ENCODE peak calls at places on chromosomes 12 and 14, in nine cellular contexts. Z is neural progenitor cell, M is MM.1S, C is HCT116, T is SK-N-SH, O is GM23248, N is OCI-LY7, Y is hepatocyte, E is PC-3. V is an unnamed sample.

GRCh38 chr14:94124582-94125377 is 4.6 kb downstream of the IFI27L2 start:
- DNase-seq in Z (no peak), M (no peak), C (no peak), T (no peak), O (no peak), N (no peak), Y (no peak), E (no peak), V (no peak)

GRCh38 chr14:33676135-33676566 is 274.7 kb downstream of the EGLN3 start:
- DNase-seq in Z (peak), M (peak), C (peak), T (peak), O (peak), N (no peak), Y (peak), E (peak), V (peak)

GRCh38 chr14:105487986-105488777 is 1.5 kb downstream of the CRIP1 start:
- DNase-seq in Z (no peak), M (peak), C (no peak), T (no peak), O (no peak), N (no peak), Y (no peak), E (no peak), V (no peak)

GRCh38 chr12:25730489-25731349 is 177.6 kb upstream of the LMNTD1 start:
- DNase-seq in Z (peak), M (no peak), C (no peak), T (no peak), O (no peak), N (no peak), Y (no peak), E (peak), V (peak)

GRCh38 chr12:14995583-14996425 is 23.0 kb downstream of the PDE6H start:
- DNase-seq in Z (peak), M (peak), C (peak), T (peak), O (peak), N (peak), Y (peak), E (peak), V (peak)

GRCh38 chr12:72072613-72073212 is 134.1 kb downstream of the TPH2 start:
- DNase-seq in Z (no peak), M (no peak), C (no peak), T (peak), O (no peak), N (no peak), Y (peak), E (no peak), V (no peak)

GRCh38 chr12:124578854-124579253 is 11.4 kb upstream of the NCOR2 start:
- DNase-seq in Z (no peak), M (no peak), C (no peak), T (no peak), O (no peak), N (no peak), Y (no peak), E (no peak), V (no peak)

GRCh38 chr12:61524851-61525250 is 735.4 kb upstream of the USP15 start:
- DNase-seq in Z (no peak), M (no peak), C (no peak), T (no peak), O (no peak), N (peak), Y (no peak), E (no peak), V (no peak)

GRCh38 chr14:99574099-99574880 is 29.7 kb downstream of the CCDC85C start:
- DNase-seq in Z (peak), M (no peak), C (no peak), T (peak), O (peak), N (no peak), Y (peak), E (peak), V (peak)

GRCh38 chr12:119225454-119225853 is 46.7 kb downstream of the HSPB8 start:
- DNase-seq in Z (peak), M (no peak), C (no peak), T (no peak), O (no peak), N (no peak), Y (no peak), E (no peak), V (peak)

GRCh38 chr12:131929530-131930456 is 717 bp downstream of the PUS1 start:
- DNase-seq in Z (peak), M (no peak), C (no peak), T (peak), O (peak), N (peak), Y (peak), E (peak), V (no peak)

GRCh38 chr14:99822800-99823455 is 29.7 kb downstream of the EML1 start:
- DNase-seq in Z (no peak), M (no peak), C (no peak), T (no peak), O (no peak), N (no peak), Y (no peak), E (no peak), V (no peak)

GRCh38 chr12:132940071-132940719 is 15.9 kb downstream of the ZNF605 start:
- DNase-seq in Z (no peak), M (no peak), C (no peak), T (no peak), O (no peak), N (no peak), Y (no peak), E (no peak), V (no peak)

GRCh38 chr14:52248057-52248456 is 19.4 kb upstream of the PTGDR start:
- DNase-seq in Z (no peak), M (no peak), C (no peak), T (no peak), O (no peak), N (no peak), Y (no peak), E (no peak), V (no peak)

GRCh38 chr14:90072350-90072749 is 10.6 kb downstream of the KCNK13 start:
- DNase-seq in Z (no peak), M (no peak), C (no peak), T (no peak), O (no peak), N (no peak), Y (no peak), E (no peak), V (no peak)

GRCh38 chr12:94297325-94297724 is 148.9 kb downstream of the PLXNC1 start:
- DNase-seq in Z (no peak), M (no peak), C (no peak), T (no peak), O (no peak), N (peak), Y (no peak), E (no peak), V (no peak)

GRCh38 chr14:104346112-104346462 is 207.7 kb downstream of the KIF26A start:
- DNase-seq in Z (no peak), M (no peak), C (no peak), T (no peak), O (no peak), N (no peak), Y (no peak), E (peak), V (no peak)

GRCh38 chr12:27055966-27056365 is 26.4 kb downstream of the C12orf71 start:
- DNase-seq in Z (no peak), M (no peak), C (no peak), T (no peak), O (no peak), N (no peak), Y (no peak), E (no peak), V (no peak)

GRCh38 chr12:15774819-15775218 is 14.4 kb downstream of the EPS8 start:
- DNase-seq in Z (no peak), M (no peak), C (no peak), T (no peak), O (peak), N (no peak), Y (no peak), E (no peak), V (no peak)

GRCh38 chr14:28681681-28682080 is 84.9 kb upstream of the FOXG1 start:
- DNase-seq in Z (no peak), M (no peak), C (no peak), T (no peak), O (no peak), N (no peak), Y (no peak), E (peak), V (peak)

GRCh38 chr12:21169878-21170472 is 39.0 kb downstream of the SLCO1B1 start:
- DNase-seq in Z (peak), M (peak), C (peak), T (peak), O (peak), N (peak), Y (peak), E (peak), V (peak)

GRCh38 chr14:101927859-101928258 is 36.5 kb upstream of the DYNC1H1 start:
- DNase-seq in Z (no peak), M (no peak), C (no peak), T (peak), O (peak), N (no peak), Y (peak), E (no peak), V (no peak)

GRCh38 chr14:69077841-69078240 is 75.1 kb downstream of the DCAF5 start:
- DNase-seq in Z (no peak), M (no peak), C (no peak), T (no peak), O (peak), N (no peak), Y (peak), E (peak), V (no peak)

GRCh38 chr12:82862069-82862841 is 175.5 kb downstream of the TMTC2 start:
- DNase-seq in Z (no peak), M (no peak), C (no peak), T (peak), O (peak), N (no peak), Y (no peak), E (peak), V (no peak)

GRCh38 chr14:90552465-90553297 is 155.9 kb downstream of the CALM1 start:
- DNase-seq in Z (no peak), M (no peak), C (no peak), T (no peak), O (no peak), N (no peak), Y (no peak), E (no peak), V (no peak)

GRCh38 chr12:110579239-110579888 is 3.8 kb downstream of the PPTC7 start:
- DNase-seq in Z (no peak), M (no peak), C (no peak), T (no peak), O (no peak), N (no peak), Y (no peak), E (no peak), V (no peak)

GRCh38 chr12:123231931-123232330 is 1.0 kb downstream of the MPHOSPH9 start:
- DNase-seq in Z (peak), M (no peak), C (no peak), T (no peak), O (no peak), N (peak), Y (no peak), E (no peak), V (peak)

GRCh38 chr12:34291426-34291901 is 269.2 kb downstream of the ALG10 start:
- DNase-seq in Z (no peak), M (no peak), C (no peak), T (no peak), O (no peak), N (no peak), Y (no peak), E (no peak), V (no peak)

GRCh38 chr14:53620890-53621289 is 335.7 kb downstream of the BMP4 start:
- DNase-seq in Z (no peak), M (no peak), C (no peak), T (no peak), O (no peak), N (no peak), Y (no peak), E (no peak), V (no peak)

GRCh38 chr12:110533607-110534006 is 31.5 kb downstream of the RAD9B start:
- DNase-seq in Z (no peak), M (no peak), C (no peak), T (no peak), O (no peak), N (no peak), Y (peak), E (peak), V (peak)

GRCh38 chr12:50845021-50845647 is 2.4 kb downstream of the TMPRSS12 start:
- DNase-seq in Z (no peak), M (no peak), C (no peak), T (no peak), O (peak), N (no peak), Y (no peak), E (peak), V (no peak)

GRCh38 chr14:100056964-100057817 is 8.0 kb upstream of the EVL start:
- DNase-seq in Z (no peak), M (peak), C (no peak), T (no peak), O (peak), N (peak), Y (no peak), E (peak), V (peak)

GRCh38 chr12:102990419-102990818 is 32.9 kb downstream of the ASCL1 start:
- DNase-seq in Z (peak), M (no peak), C (no peak), T (peak), O (no peak), N (no peak), Y (peak), E (no peak), V (peak)

GRCh38 chr14:104295681-104296387 is 157.4 kb downstream of the KIF26A start:
- DNase-seq in Z (no peak), M (no peak), C (no peak), T (no peak), O (no peak), N (no peak), Y (no peak), E (no peak), V (no peak)

GRCh38 chr14:78486621-78487020 is 316.4 kb downstream of the NRXN3 start:
- DNase-seq in Z (no peak), M (no peak), C (no peak), T (no peak), O (no peak), N (no peak), Y (no peak), E (no peak), V (no peak)

GRCh38 chr14:23005861-23006534 is 3.9 kb downstream of the C14orf93 start:
- DNase-seq in Z (no peak), M (no peak), C (no peak), T (no peak), O (peak), N (no peak), Y (no peak), E (peak), V (no peak)

GRCh38 chr12:120677765-120678473 is 9.0 kb upstream of the MLEC start:
- DNase-seq in Z (no peak), M (no peak), C (no peak), T (no peak), O (peak), N (peak), Y (no peak), E (peak), V (no peak)

GRCh38 chr12:105983622-105984325 is 155.0 kb downstream of the NUAK1 start:
- DNase-seq in Z (no peak), M (no peak), C (no peak), T (no peak), O (peak), N (no peak), Y (no peak), E (peak), V (no peak)

DNA sequence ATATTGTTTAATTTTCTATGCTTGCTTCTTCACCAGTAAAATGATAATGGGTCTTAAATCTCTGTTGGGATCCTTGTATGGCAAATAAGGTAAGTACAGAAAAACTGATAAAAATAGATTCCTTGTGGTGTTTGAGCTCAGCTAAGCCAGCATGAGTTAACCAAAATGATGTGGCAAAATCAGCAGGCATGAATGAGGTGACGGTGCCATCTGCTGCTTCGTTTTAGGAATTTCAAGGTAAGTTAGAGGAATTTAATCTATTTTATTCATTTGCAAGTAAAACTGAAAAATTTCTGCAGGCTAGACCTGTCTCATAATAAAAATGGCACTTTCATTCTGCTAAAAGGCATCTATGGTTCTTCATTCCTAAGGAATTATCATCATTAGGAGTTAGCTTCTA is 10.0 kb upstream of the CLEC7A start:
- DNase-seq in Z (peak), M (peak), C (peak), T (peak), O (peak), N (peak), Y (peak), E (peak), V (peak)
- TF ChIP-seq EZH2phosphoT487 in Z (no peak), M (no peak), C (no peak), T (no peak), O (no peak), N (no peak), Y (no peak), E (no peak), V (no peak)

GRCh38 chr14:49512147-49512551 is 74.0 kb downstream of the RPS29 start:
- DNase-seq in Z (no peak), M (no peak), C (peak), T (no peak), O (peak), N (no peak), Y (no peak), E (peak), V (no peak)
- TF ChIP-seq EZH2phosphoT487 in Z (no peak), M (no peak), C (no peak), T (no peak), O (peak), N (no peak), Y (no peak), E (no peak), V (no peak)

GRCh38 chr14:63565448-63565847 is 22.3 kb upstream of the PPP2R5E start:
- DNase-seq in Z (no peak), M (no peak), C (no peak), T (no peak), O (no peak), N (no peak), Y (no peak), E (no peak), V (no peak)

GRCh38 chr14:63564318-63564717 is 21.1 kb upstream of the PPP2R5E start:
- DNase-seq in Z (no peak), M (no peak), C (no peak), T (no peak), O (peak), N (no peak), Y (peak), E (peak), V (no peak)

GRCh38 chr14:63563370-63564026 is 20.3 kb upstream of the PPP2R5E start:
- DNase-seq in Z (no peak), M (no peak), C (no peak), T (peak), O (peak), N (no peak), Y (peak), E (peak), V (no peak)

DNA sequence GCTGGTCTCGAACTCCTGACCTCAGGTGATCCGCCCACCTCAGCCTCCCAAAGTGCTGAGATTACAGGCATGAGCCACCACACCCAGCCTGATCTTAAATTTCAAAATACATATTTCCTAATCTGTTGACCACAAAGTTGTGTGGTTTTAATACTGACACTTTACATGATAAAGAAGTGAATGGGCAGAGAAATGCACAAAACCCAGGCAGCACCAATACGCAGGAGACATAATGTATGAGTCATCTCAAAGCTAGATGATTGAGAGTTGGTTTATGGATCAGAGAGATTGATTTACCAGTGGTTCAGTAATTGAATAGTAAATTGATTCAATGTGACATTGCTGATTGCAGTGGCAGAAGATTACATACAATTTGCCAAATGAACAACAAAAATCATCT is 19.2 kb upstream of the PPP2R5E start:
- DNase-seq in Z (no peak), M (no peak), C (no peak), T (no peak), O (no peak), N (no peak), Y (no peak), E (peak), V (no peak)
- TF ChIP-seq EZH2phosphoT487 in Z (no peak), M (no peak), C (no peak), T (no peak), O (no peak), N (no peak), Y (no peak), E (no peak), V (no peak)

DNA sequence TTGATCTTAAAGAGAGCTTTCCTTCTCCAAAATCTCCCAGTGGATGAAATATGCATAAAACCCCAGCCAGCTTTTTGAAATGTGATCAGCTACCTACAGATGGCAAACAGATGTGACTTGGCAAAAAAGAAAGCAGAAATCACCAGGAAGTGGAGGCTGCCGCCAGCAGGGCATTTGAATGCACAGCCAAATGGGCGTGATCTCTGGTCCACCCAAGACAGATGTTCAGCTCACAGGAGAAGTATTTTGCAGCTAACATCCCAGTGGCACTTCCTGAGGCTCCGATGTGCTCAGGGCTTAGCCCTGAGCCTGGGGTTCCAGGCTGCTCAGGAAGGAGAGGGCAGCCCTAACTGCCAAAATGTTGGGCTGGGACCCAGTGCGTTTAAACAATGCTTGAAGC is 78.2 kb downstream of the LGMN start:
- DNase-seq in Z (no peak), M (no peak), C (no peak), T (peak), O (peak), N (peak), Y (no peak), E (peak), V (no peak)
- TF ChIP-seq EZH2phosphoT487 in Z (no peak), M (no peak), C (no peak), T (no peak), O (no peak), N (no peak), Y (no peak), E (no peak), V (no peak)

GRCh38 chr12:112759786-112760185 is 31.8 kb upstream of the RPH3A start:
- DNase-seq in Z (no peak), M (no peak), C (no peak), T (no peak), O (no peak), N (no peak), Y (no peak), E (peak), V (no peak)
- TF ChIP-seq EZH2phosphoT487 in Z (no peak), M (no peak), C (no peak), T (no peak), O (no peak), N (no peak), Y (no peak), E (no peak), V (no peak)

DNA sequence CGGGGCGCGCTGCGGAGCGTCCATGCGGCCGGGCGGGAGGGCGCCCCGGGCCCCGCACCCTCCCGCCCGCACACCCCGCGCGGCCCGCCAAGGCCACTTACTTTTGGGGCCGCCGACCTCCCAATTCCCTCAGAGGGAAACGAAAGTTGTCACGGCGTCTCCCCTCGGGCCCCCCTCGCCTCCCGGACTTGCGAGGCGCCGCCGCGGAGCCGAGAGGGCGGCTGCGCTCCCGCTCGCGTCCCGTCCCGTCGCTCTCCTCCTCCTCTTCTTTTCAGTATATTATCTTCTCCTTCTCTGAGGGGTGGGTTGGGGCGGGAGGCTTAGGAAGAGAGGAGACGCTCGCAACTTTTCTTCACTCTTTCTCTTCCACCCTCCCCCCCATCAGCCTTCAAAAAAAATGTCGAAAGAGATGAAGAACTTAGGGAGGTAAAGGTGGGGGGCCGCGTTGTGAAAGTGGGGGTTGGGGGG is 613 bp downstream of the DUSP16 start:
- DNase-seq in Z (peak), M (peak), C (no peak), T (no peak), O (peak), N (peak), Y (peak), E (peak), V (peak)
- TF ChIP-seq EZH2phosphoT487 in Z (no peak), M (no peak), C (no peak), T (no peak), O (no peak), N (no peak), Y (no peak), E (no peak), V (no peak)

GRCh38 chr12:88391556-88391955 is 188.7 kb downstream of the KITLG start:
- DNase-seq in Z (no peak), M (peak), C (peak), T (peak), O (peak), N (no peak), Y (peak), E (peak), V (no peak)
- TF ChIP-seq EZH2phosphoT487 in Z (no peak), M (no peak), C (no peak), T (no peak), O (peak), N (no peak), Y (no peak), E (no peak), V (no peak)

GRCh38 chr12:807041-807717 is 54.8 kb downstream of the WNK1 start:
- DNase-seq in Z (no peak), M (peak), C (no peak), T (no peak), O (peak), N (no peak), Y (no peak), E (no peak), V (no peak)
- TF ChIP-seq EZH2phosphoT487 in Z (no peak), M (no peak), C (no peak), T (no peak), O (no peak), N (no peak), Y (no peak), E (no peak), V (no peak)

GRCh38 chr12:130880411-130880885 is 8.6 kb downstream of the RAN start:
- DNase-seq in Z (no peak), M (peak), C (no peak), T (no peak), O (peak), N (peak), Y (no peak), E (no peak), V (no peak)
- TF ChIP-seq EZH2phosphoT487 in Z (no peak), M (no peak), C (no peak), T (no peak), O (no peak), N (no peak), Y (no peak), E (no peak), V (no peak)